ENCODE peak calls at places on chromosomes 1 and 21, in eight cellular contexts. M is uterus, G is lung, N is cardiac muscle cell, C is left lung, P is right lobe of liver, R is mucosa of descending colon, T is fibroblast of lung. V is an unnamed sample. For H3K9me3, the result is how much of the 10 kb centered on the place peaks cover.

GRCh38 chr21:28617300-28617699 is 375.4 kb downstream of the LTN1 start:
- DNase-seq in C (no peak), G (no peak), P (no peak), R (no peak), M (no peak), T (no peak), N (no peak), V (no peak)

GRCh38 chr1:246108278-246108925 is 398.7 kb downstream of the SMYD3 start:
- DNase-seq in G (no peak), N (no peak), C (no peak), M (no peak), R (no peak), P (no peak), T (no peak), V (no peak)

GRCh38 chr1:25804244-25804963 is 4.4 kb downstream of the SELENON start:
- DNase-seq in N (no peak), R (peak), M (no peak), C (no peak), T (peak), P (no peak), G (no peak), V (no peak)

GRCh38 chr1:109640285-109640865 is 15.5 kb upstream of the GSTM4 start:
- DNase-seq in N (peak), M (peak), T (peak), C (peak), R (peak), G (peak), P (peak), V (no peak)

GRCh38 chr21:42702720-42703119 is 49.3 kb downstream of the PDE9A start:
- DNase-seq in T (no peak), R (no peak), G (no peak), N (no peak), C (no peak), P (no peak), M (no peak), V (no peak)

GRCh38 chr1:53731201-53731600 is 7.8 kb downstream of the GLIS1 start:
- DNase-seq in T (peak), P (no peak), R (no peak), N (no peak), G (no peak), M (no peak), C (no peak), V (no peak)

GRCh38 chr1:211738709-211739301 is 63.4 kb upstream of the NEK2 start:
- DNase-seq in N (no peak), G (no peak), P (no peak), T (peak), R (no peak), C (no peak), M (no peak), V (no peak)

GRCh38 chr1:65799601-65800000 is 6.9 kb downstream of the PDE4B start:
- DNase-seq in T (no peak), G (no peak), P (no peak), R (no peak), C (no peak), N (no peak), M (no peak), V (no peak)

GRCh38 chr1:226001088-226001487 is 1.9 kb upstream of the SDE2 start:
- DNase-seq in R (no peak), N (no peak), P (no peak), M (no peak), C (no peak), G (no peak), T (no peak), V (no peak)

GRCh38 chr1:6386371-6386949 is 7.1 kb downstream of the ACOT7 start:
- DNase-seq in N (no peak), T (peak), P (no peak), R (peak), G (no peak), M (no peak), C (no peak), V (no peak)

GRCh38 chr1:246689409-246689997 is 34.7 kb upstream of the SCCPDH start:
- DNase-seq in M (peak), C (peak), G (peak), N (peak), R (peak), T (peak), P (peak), V (no peak)

GRCh38 chr1:185311589-185312225 is 5.3 kb downstream of the IVNS1ABP start:
- DNase-seq in R (no peak), M (no peak), C (no peak), T (no peak), P (no peak), G (no peak), N (no peak), V (no peak)

GRCh38 chr1:18886003-18886335 is 16.4 kb downstream of the ALDH4A1 start:
- DNase-seq in M (no peak), C (no peak), R (no peak), G (no peak), P (no peak), N (no peak), T (peak), V (no peak)

GRCh38 chr1:10644307-10645128 is 151.9 kb downstream of the CASZ1 start:
- DNase-seq in N (no peak), P (no peak), R (no peak), C (no peak), M (no peak), G (no peak), T (peak), V (no peak)

GRCh38 chr1:198892065-198892464 is 253.2 kb downstream of the PTPRC start:
- DNase-seq in C (no peak), N (no peak), R (no peak), T (peak), G (no peak), P (no peak), M (no peak), V (no peak)

GRCh38 chr1:151340870-151341754 is 5.9 kb downstream of the RFX5 start:
- DNase-seq in G (peak), C (no peak), M (peak), P (no peak), R (no peak), N (peak), T (peak), V (no peak)

GRCh38 chr1:54367613-54368012 is 38.6 kb downstream of the SSBP3 start:
- DNase-seq in T (no peak), P (no peak), R (no peak), C (no peak), G (no peak), M (no peak), N (no peak), V (no peak)

DNA sequence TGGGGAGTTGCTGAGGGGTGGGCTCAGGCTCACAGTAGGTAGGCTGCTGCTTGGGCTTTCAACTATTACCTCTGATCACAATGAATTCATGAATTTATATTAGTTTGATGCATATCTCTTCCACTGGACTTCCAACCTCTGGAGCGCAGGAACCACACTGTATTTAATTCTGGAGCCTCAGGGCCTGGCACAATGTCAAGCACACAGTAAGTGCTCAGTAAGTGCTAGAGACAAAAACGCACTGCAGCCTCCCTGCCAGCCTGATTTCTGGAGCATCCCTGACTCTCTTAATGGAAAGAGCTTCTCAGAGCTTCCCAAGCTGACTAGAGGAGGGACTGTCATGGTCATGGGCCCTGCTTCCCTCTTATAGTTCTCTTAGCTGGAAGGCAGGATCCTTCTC is 33.8 kb downstream of the NUAK2 start:
- DNase-seq in C (no peak), R (no peak), T (no peak), G (no peak), M (no peak), N (no peak), P (no peak), V (no peak)
- TF ChIP-seq CTCF in C (no peak), R (no peak), T (no peak), G (no peak), M (no peak), N (no peak), P (no peak), V (no peak)

DNA sequence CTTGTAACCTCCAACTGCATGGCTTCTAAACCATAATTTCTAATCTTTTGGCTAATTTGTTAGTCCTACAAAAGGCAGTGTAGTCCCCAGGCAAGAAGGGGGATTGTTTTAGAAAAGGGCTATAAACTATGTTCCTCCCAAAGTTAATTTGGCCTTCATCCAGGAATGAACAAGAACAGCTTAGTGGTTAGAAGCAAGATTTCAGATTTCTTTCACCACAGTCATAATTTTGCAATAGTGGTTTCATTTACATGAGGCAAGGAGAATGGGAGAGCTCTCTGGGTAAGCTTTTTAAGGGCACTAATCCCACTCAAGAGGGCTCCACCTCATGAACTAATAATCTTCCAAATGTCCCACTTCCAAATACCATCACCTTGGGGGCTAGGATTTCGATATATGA is 1353.9 kb downstream of the NCAM2 start:
- DNase-seq in M (no peak), N (no peak), C (no peak), P (no peak), R (no peak), G (no peak), T (no peak), V (no peak)
- H3K9me3 ChIP-seq in M (under half), N (under half), C (under half), P (under half), R (under half), G (under half), T (under half), V (under half)

DNA sequence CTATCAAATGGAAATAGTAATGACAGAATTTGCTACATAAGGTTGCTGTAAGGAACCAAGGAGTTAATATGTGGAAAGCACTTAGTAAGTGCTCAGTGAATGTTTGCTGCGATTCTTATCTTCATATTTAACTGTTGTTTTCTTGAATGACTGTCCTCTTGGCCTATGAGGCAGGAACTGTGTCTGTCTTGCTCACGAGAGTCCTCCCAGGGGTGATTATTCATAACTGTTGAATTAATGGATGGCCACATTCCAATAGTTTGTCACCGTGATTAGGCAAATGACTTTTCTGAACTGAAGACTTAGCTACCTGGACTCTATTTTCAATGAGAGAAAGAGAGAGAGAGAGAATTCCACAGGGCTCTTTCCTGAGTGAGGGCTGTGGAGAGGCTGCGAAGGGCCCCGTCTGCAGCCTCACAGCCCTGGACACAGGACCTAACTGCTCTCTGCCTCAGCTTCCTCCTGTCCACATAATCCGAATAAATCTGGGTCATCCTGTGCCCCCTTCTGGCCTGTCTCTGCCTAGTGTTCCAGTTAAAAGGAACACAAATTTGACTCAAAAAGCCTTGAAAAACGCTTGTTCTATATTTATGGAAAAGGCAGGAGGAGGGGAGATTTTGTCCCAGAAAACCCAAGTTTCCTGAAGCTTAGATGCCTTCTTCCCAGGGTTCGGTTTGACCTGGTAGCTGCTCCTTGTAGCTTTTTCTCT is 8.5 kb downstream of the EDN2 start:
- DNase-seq in P (no peak), G (no peak), R (no peak), T (peak), C (no peak), M (peak), N (no peak), V (no peak)
- TF ChIP-seq CTCF in P (no peak), G (no peak), R (no peak), T (peak), C (no peak), M (no peak), N (peak), V (no peak)

GRCh38 chr21:34166468-34166867 is 93.1 kb downstream of the MRPS6 start:
- DNase-seq in M (no peak), N (no peak), R (no peak), T (peak), G (no peak), C (no peak), P (no peak), V (no peak)
- H3K9me3 ChIP-seq in M (under half), N (under half), R (half or more), T (under half), G (under half), C (under half), P (under half), V (under half)

V was measured in esophagus squamous epithelium.